ENCODE peak calls at places on chromosomes 4 and X, in four cellular contexts. K is psoas muscle, S is A549, X is PC-3. I is an unnamed sample.

GRCh38 chrX:79080131-79080530 is 64.4 kb upstream of the GPR174 start:
- DNase-seq in S (no peak), X (no peak), K (no peak), I (no peak)

GRCh38 chr4:12852338-12853307 is 631.5 kb downstream of the RAB28 start:
- DNase-seq in S (peak), K (no peak), X (peak), I (peak)

GRCh38 chr4:101019941-101020401 is 327.4 kb downstream of the PPP3CA start:
- DNase-seq in K (no peak), S (peak), X (peak), I (peak)

GRCh38 chr4:48739560-48740019 is 40.5 kb downstream of the FRYL start:
- DNase-seq in K (no peak), S (no peak), X (no peak), I (no peak)

GRCh38 chr4:144463896-144464295 is 182.1 kb upstream of the HHIP start:
- DNase-seq in X (no peak), S (no peak), K (no peak), I (no peak)

GRCh38 chr4:75886104-75886503 is 16.1 kb downstream of the PPEF2 start:
- DNase-seq in X (no peak), K (no peak), S (no peak), I (no peak)

GRCh38 chr4:137664055-137664405 is 131.7 kb upstream of the PCDH18 start:
- DNase-seq in K (no peak), S (no peak), X (peak), I (no peak)

GRCh38 chr4:82050806-82051205 is 323.0 kb downstream of the HNRNPD start:
- DNase-seq in X (no peak), K (no peak), S (no peak), I (no peak)

GRCh38 chrX:55867254-55867653 is 149.7 kb downstream of the RRAGB start:
- DNase-seq in K (no peak), S (no peak), X (peak), I (peak)

GRCh38 chr4:91116861-91117260 is 989.7 kb downstream of the CCSER1 start:
- DNase-seq in S (peak), X (peak), K (no peak), I (no peak)

GRCh38 chr4:173518419-173519102 is 11.5 kb downstream of the HAND2 start:
- DNase-seq in S (no peak), K (no peak), X (no peak), I (no peak)

GRCh38 chrX:101287402-101287801 is 3.7 kb downstream of the TAF7L start:
- DNase-seq in K (no peak), X (peak), S (peak), I (peak)

GRCh38 chr4:24564488-24564887 is 19.9 kb downstream of the DHX15 start:
- DNase-seq in X (no peak), S (no peak), K (no peak), I (no peak)

GRCh38 chr4:77963005-77963404 is 94.1 kb upstream of the FRAS1 start:
- DNase-seq in X (no peak), S (no peak), K (no peak), I (peak)

GRCh38 chr4:123449780-123450179 is 53.2 kb downstream of the SPRY1 start:
- DNase-seq in X (peak), K (no peak), S (no peak), I (peak)

GRCh38 chr4:155974957-155975356 is 21.3 kb upstream of the CTSO start:
- DNase-seq in S (no peak), X (no peak), K (no peak), I (no peak)

GRCh38 chr4:169098054-169098896 is 88.2 kb upstream of the CBR4 start:
- DNase-seq in S (no peak), X (no peak), K (no peak), I (no peak)

GRCh38 chr4:78776729-78777555 is 792 bp downstream of the BMP2K start:
- DNase-seq in S (peak), X (peak), K (peak), I (no peak)

GRCh38 chr4:100736651-100737450 is 219.0 kb upstream of the EMCN start:
- DNase-seq in K (no peak), X (peak), S (peak), I (no peak)

GRCh38 chr4:7964890-7965662 is 25.4 kb upstream of the AFAP1 start:
- DNase-seq in S (peak), X (peak), K (peak), I (no peak)

GRCh38 chr4:1246111-1246881 is 2.6 kb downstream of the CTBP1 start:
- DNase-seq in X (peak), S (no peak), K (peak), I (no peak)

GRCh38 chrX:24619647-24620046 is 27.5 kb downstream of the PCYT1B start:
- DNase-seq in X (peak), S (peak), K (no peak), I (no peak)

GRCh38 chr4:98939892-98940298 is 11.0 kb upstream of the EIF4E start:
- DNase-seq in X (peak), K (no peak), S (peak), I (no peak)

GRCh38 chr4:65383589-65384305 is 286.5 kb downstream of the EPHA5 start:
- DNase-seq in K (no peak), S (peak), X (peak), I (no peak)

GRCh38 chr4:6375620-6376295 is 96.7 kb downstream of the PPP2R2C start:
- DNase-seq in X (no peak), S (no peak), K (no peak), I (no peak)

GRCh38 chr4:153115322-153116100 is 88.7 kb upstream of the TRIM2 start:
- DNase-seq in K (no peak), S (peak), X (peak), I (peak)

GRCh38 chrX:1389181-1389992 is 2.5 kb downstream of the SLC25A6 start:
- DNase-seq in S (no peak), K (peak), X (no peak), I (no peak)

GRCh38 chr4:123870283-123870876 is 473.8 kb downstream of the SPRY1 start:
- DNase-seq in K (no peak), S (no peak), X (no peak), I (no peak)

GRCh38 chr4:74446896-74447295 is 2.0 kb downstream of the AREG start:
- DNase-seq in K (no peak), X (no peak), S (no peak), I (no peak)
- H3K4me3 ChIP-seq in K (no peak), X (peak), S (peak), I (no peak)

DNA sequence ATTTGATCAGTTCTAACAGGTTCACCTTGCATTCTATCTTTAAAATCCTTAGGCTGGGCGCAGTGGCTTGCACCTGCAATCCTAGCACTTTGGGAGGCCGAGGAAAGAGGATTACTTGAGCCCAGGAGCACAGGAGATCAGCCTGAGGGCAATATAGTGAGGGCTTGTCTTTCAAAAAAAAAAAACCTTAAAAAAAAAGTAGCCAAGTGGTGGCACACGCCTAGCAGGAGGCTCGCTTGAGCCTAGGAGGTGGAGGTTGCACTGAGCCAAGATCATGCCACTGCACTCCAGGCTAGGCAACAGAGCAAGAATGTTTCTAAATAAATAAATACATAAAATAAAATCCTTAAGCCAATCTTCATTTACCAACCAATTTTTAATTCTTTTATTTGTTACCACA is 75.6 kb downstream of the PRSS12 start:
- DNase-seq in K (no peak), S (no peak), X (no peak), I (no peak)
- H3K4me3 ChIP-seq in K (no peak), S (peak), X (peak), I (no peak)

GRCh38 chrX:131827935-131828334 is 195.2 kb upstream of the STK26 start:
- DNase-seq in X (peak), S (peak), K (no peak), I (peak)
- H3K4me3 ChIP-seq in X (peak), S (no peak), K (no peak), I (no peak)

GRCh38 chrX:70444326-70445196 is at the start of gene DLG3:
- DNase-seq in K (no peak), S (peak), X (peak), I (no peak)
- H3K4me3 ChIP-seq in K (peak), S (peak), X (no peak), I (no peak)

GRCh38 chr4:184096561-184097239 is 121.0 kb downstream of the ENPP6 start:
- DNase-seq in X (no peak), K (no peak), S (no peak), I (no peak)
- H3K4me3 ChIP-seq in X (no peak), K (peak), S (no peak), I (no peak)